ENCODE peak calls at places on chromosome 10, in eight cellular contexts. G is H4; V is A549; X is activated T-cell treated with anti-CD3 and anti-CD28 coated beads, Interleukin-2, amount 50 U/mL, for 1 hour; T is left ventricle myocardium inferior; H is adipocyte; B is body of pancreas; N is activated CD4-positive, alpha-beta T cell treated with anti-CD3 and anti-CD28 coated beads, Interleukin-2, amount 50 U/mL, for 24 hours. O is an unnamed sample.
A peak's percentile ranks its signal among the peaks of the same experiment; 100 is the strongest.

GRCh38 chr10:6977641-6978627 is 397.9 kb upstream of the PRKCQ start:
- DNase-seq in V (no peak), N (no peak), H (no peak), G (no peak), T (no peak), X (no peak), B (no peak), O (no peak)

GRCh38 chr10:103507235-103508191 is 14.0 kb downstream of the NEURL1 start:
- DNase-seq in V (no peak), G (no peak), T (no peak), X (no peak), N (no peak), H (no peak), B (peak; percentile 62), O (no peak)

GRCh38 chr10:31602541-31603244 is 283.7 kb downstream of the ZEB1 start:
- DNase-seq in G (peak; percentile 68), T (peak; percentile 84), N (no peak), H (peak; percentile 66), B (peak; percentile 84), X (no peak), V (peak; percentile 41), O (no peak)

GRCh38 chr10:133026726-133027395 is 60.9 kb upstream of the ADGRA1 start:
- DNase-seq in N (no peak), V (no peak), H (no peak), G (no peak), B (peak; percentile 32), T (no peak), X (no peak), O (no peak)

GRCh38 chr10:5963071-5963470 is 14.3 kb downstream of the IL15RA start:
- DNase-seq in B (no peak), T (no peak), V (no peak), N (no peak), G (no peak), X (no peak), H (no peak), O (no peak)

GRCh38 chr10:129646921-129647320 is 179.9 kb downstream of the MGMT start:
- DNase-seq in H (no peak), V (no peak), N (no peak), X (no peak), B (no peak), T (no peak), G (no peak), O (no peak)

GRCh38 chr10:90313548-90314325 is 544.1 kb downstream of the HTR7 start:
- DNase-seq in T (no peak), H (no peak), V (no peak), G (no peak), X (no peak), N (no peak), B (no peak), O (peak; percentile 69)

GRCh38 chr10:61837748-61838055 is 63.8 kb upstream of the ARID5B start:
- DNase-seq in B (no peak), N (no peak), G (peak; percentile 62), T (no peak), X (no peak), V (peak; percentile 7), H (no peak), O (peak; percentile 79)

GRCh38 chr10:31759124-31759798 is 169.4 kb downstream of the ARHGAP12 start:
- DNase-seq in G (no peak), B (peak; percentile 83), X (peak; percentile 61), V (peak; percentile 61), N (peak; percentile 67), H (peak; percentile 57), T (no peak), O (peak; percentile 67)

GRCh38 chr10:83012866-83013265 is 1126.4 kb upstream of the GHITM start:
- DNase-seq in V (no peak), T (no peak), X (no peak), G (peak; percentile 39), H (peak; percentile 81), B (no peak), N (no peak), O (no peak)

O was measured in HT-29.